ENCODE peak calls at places on chromosomes 6 and 20, in four cellular contexts. B is H9, G is neuronal stem cell, N is trophoblast cell. Z is an unnamed sample.

GRCh38 chr6:87575423-87575822 is 14.4 kb downstream of the RARS2 start:
- DNase-seq in B (no peak), G (no peak), N (no peak), Z (no peak)

GRCh38 chr6:131565041-131565440 is 8.0 kb upstream of the ARG1 start:
- DNase-seq in B (no peak), G (no peak), N (no peak), Z (no peak)

GRCh38 chr6:170149681-170150589 is 140.9 kb downstream of the DLL1 start:
- DNase-seq in B (no peak), G (no peak), N (no peak), Z (no peak)

GRCh38 chr6:46648869-46649488 is 3.6 kb downstream of the CYP39A1 start:
- DNase-seq in B (no peak), G (no peak), N (no peak), Z (no peak)

GRCh38 chr6:2714359-2714895 is 36.3 kb downstream of the MYLK4 start:
- DNase-seq in B (no peak), G (no peak), N (no peak), Z (no peak)

GRCh38 chr20:41098703-41099250 is 38.6 kb upstream of the PLCG1 start:
- DNase-seq in B (no peak), G (no peak), N (peak; percentile 54), Z (no peak)

GRCh38 chr6:135630789-135631376 is 133.3 kb upstream of the AHI1 start:
- DNase-seq in B (peak; percentile 30), G (no peak), N (no peak), Z (no peak)

GRCh38 chr6:107114213-107114871 is 973 bp downstream of the BEND3 start:
- DNase-seq in B (peak; percentile 56), G (peak; percentile 82), N (peak; percentile 86), Z (peak; percentile 85)

GRCh38 chr6:14883921-14884320 is 361.9 kb upstream of the JARID2 start:
- DNase-seq in B (peak; percentile 45), G (no peak), N (no peak), Z (no peak)

GRCh38 chr6:166861961-166862286 is 94.4 kb downstream of the RNASET2 start:
- DNase-seq in B (no peak), G (no peak), N (no peak), Z (no peak)

GRCh38 chr6:136647363-136647763 is 97.1 kb upstream of the MAP7 start:
- DNase-seq in B (no peak), G (no peak), N (peak; percentile 7), Z (no peak)

GRCh38 chr6:118501099-118501498 is 47.0 kb upstream of the PLN start:
- DNase-seq in B (no peak), G (no peak), N (no peak), Z (no peak)
- H2BK12ac ChIP-seq in B (no peak overlapping the region), G (no peak overlapping the region), N (no peak overlapping the region), Z (no peak overlapping the region)

DNA sequence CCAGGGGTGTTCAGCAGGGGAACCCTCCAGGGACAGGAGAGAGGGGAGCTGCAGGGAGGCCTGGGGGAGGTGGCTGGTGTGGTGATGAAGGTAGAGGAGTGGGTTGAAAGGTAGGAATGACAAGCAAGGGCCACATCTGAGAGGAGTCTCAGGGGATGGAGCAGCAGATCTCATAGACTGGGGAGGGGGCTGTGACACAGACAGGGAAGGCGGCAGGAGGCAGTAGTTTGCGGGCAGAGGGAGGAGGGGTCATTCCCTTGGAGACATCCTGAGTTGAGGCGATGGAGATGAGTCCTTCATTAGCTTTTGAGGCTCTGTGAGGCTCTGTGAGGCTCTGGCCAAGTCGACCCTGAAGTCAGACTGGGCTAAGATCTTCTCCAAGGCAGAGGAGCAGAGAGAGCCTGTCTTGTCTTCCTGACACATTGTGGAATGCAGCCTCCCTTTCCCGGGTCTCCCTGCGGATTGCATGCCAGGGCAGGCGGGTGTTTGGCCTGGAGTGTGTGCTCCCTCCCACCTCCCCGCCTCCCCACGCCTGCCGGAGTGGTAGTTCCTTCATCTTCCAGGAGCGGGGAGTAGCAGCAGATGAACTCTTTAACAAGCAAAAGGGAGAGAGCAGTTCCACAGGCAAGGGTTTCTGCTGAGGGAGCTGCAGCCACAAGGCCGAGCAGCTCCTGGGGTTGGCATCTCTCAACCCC is 34.3 kb upstream of the MLN start:
- DNase-seq in B (no peak), G (no peak), N (peak; percentile 24), Z (no peak)
- H2BK12ac ChIP-seq in B (no peak overlapping the region), G (no peak overlapping the region), N (peak overlapping the region; percentile 64), Z (peak overlapping the region; percentile 62)

GRCh38 chr6:146893690-146894089 is 294.9 kb downstream of the ADGB start:
- DNase-seq in B (no peak), G (no peak), N (no peak), Z (no peak)

GRCh38 chr6:146895772-146896061 is 296.9 kb downstream of the ADGB start:
- DNase-seq in B (no peak), G (no peak), N (no peak), Z (no peak)

GRCh38 chr6:146896062-146896813 is 297.5 kb downstream of the ADGB start:
- DNase-seq in B (no peak), G (no peak), N (no peak), Z (no peak)

GRCh38 chr6:146895101-146895771 is 296.5 kb downstream of the ADGB start:
- DNase-seq in B (no peak), G (no peak), N (no peak), Z (no peak)

GRCh38 chr6:146894624-146895023 is 295.9 kb downstream of the ADGB start:
- DNase-seq in B (no peak), G (no peak), N (no peak), Z (no peak)
- H2BK12ac ChIP-seq in B (no peak overlapping the region), G (no peak overlapping the region), N (no peak overlapping the region), Z (no peak overlapping the region)

GRCh38 chr20:50429412-50429811 is 80.8 kb upstream of the PTPN1 start:
- DNase-seq in B (no peak), G (no peak), N (no peak), Z (no peak)
- H2BK12ac ChIP-seq in B (no peak overlapping the region), G (no peak overlapping the region), N (peak overlapping the region; percentile 18), Z (no peak overlapping the region)

GRCh38 chr20:3796477-3797225 is 541 bp downstream of the CDC25B start:
- DNase-seq in B (no peak), G (no peak), N (no peak), Z (no peak)

GRCh38 chr20:3797226-3797545 is 1.1 kb downstream of the CDC25B start:
- DNase-seq in B (no peak), G (no peak), N (no peak), Z (no peak)

GRCh38 chr20:3794701-3795420 is 1.2 kb upstream of the CDC25B start:
- DNase-seq in B (no peak), G (no peak), N (no peak), Z (no peak)

GRCh38 chr20:3797592-3798404 is 1.7 kb downstream of the CDC25B start:
- DNase-seq in B (no peak), G (no peak), N (no peak), Z (no peak)

GRCh38 chr20:3795511-3796468 is at the start of gene CDC25B:
- DNase-seq in B (peak; percentile 92), G (peak; percentile 84), N (peak; percentile 79), Z (peak; percentile 56)
- H2BK12ac ChIP-seq in B (no peak within 1 kb of the TSS), G (no peak within 1 kb of the TSS), N (no peak within 1 kb of the TSS), Z (peak within 1 kb of the TSS; percentile 60)

DNA sequence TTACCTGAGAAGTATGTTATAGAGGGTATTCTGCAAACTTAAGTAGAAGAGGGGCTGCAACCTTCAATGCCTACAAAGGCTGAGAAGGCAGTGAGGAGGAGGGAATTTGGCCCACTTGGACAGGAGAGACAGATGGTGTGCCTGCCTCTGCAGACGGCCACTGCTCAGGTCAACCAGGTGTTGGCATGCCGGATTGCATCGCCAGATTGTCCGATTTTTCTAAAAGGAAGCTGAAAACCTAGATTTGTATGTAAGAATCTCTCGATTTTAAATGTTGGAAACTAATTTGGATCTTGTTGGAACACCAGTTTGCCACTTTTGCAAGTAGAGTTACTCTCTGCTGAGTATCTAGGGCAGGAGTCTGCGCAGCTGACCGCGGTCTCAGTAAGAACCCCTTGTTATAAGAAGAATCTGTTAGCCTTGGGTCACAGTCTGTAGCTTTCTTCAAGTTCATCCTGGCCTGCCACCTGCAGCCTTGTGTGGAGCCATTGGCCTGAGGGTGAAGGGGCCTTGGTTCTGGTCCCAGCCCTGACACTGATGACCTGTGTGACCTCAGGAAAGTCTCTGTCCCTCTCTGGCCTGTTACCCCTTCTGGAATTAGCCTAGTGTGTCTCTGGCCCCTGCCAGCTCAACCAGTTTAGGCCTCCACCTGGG is 54.4 kb downstream of the TGM2 start:
- DNase-seq in B (no peak), G (no peak), N (no peak), Z (no peak)
- H2BK12ac ChIP-seq in B (no peak overlapping the region), G (no peak overlapping the region), N (peak overlapping the region; percentile 99), Z (no peak overlapping the region)

GRCh38 chr6:37241131-37241530 is 16.4 kb upstream of the TBC1D22B start:
- DNase-seq in B (no peak), G (no peak), N (no peak), Z (no peak)
- H2BK12ac ChIP-seq in B (no peak overlapping the region), G (no peak overlapping the region), N (peak overlapping the region; percentile 77), Z (no peak overlapping the region)

GRCh38 chr20:50163570-50164317 is 10.2 kb upstream of the PEDS1 start:
- DNase-seq in B (no peak), G (no peak), N (no peak), Z (no peak)
- H2BK12ac ChIP-seq in B (peak overlapping the region; percentile 74), G (peak overlapping the region; percentile 4), N (peak overlapping the region; percentile 81), Z (peak overlapping the region; percentile 10)

GRCh38 chr20:50381771-50382593 is 128.2 kb upstream of the PTPN1 start:
- DNase-seq in B (no peak), G (no peak), N (no peak), Z (no peak)
- H2BK12ac ChIP-seq in B (no peak overlapping the region), G (no peak overlapping the region), N (no peak overlapping the region), Z (no peak overlapping the region)